ENCODE peak calls at places on chromosomes 4 and X, in seven cellular contexts. E is RWPE2; Y is left cardiac atrium; F is left kidney; J is germinal center; S is activated naive CD8-positive, alpha-beta T cell treated with anti-CD3 and anti-CD28 coated beads, Interleukin-2, amount 50 U/mL, for 24 hours; M is AG08395. O is an unnamed sample.

GRCh38 chrX:108034725-108035124 is 10.1 kb upstream of the VSIG1 start:
- DNase-seq in M (no peak), Y (no peak), S (no peak), J (no peak), F (no peak), E (no peak), O (no peak)

GRCh38 chr4:62549601-62550000 is 1349.5 kb downstream of the ADGRL3 start:
- DNase-seq in E (no peak), J (no peak), S (no peak), M (no peak), F (no peak), Y (no peak), O (no peak)

GRCh38 chr4:80201326-80202151 is 4.2 kb downstream of the PRDM8 start:
- DNase-seq in J (peak), F (peak), M (peak), S (peak), E (no peak), Y (peak), O (peak)

GRCh38 chr4:37762294-37763163 is 64.0 kb upstream of the PGM2 start:
- DNase-seq in F (peak), M (no peak), J (peak), E (no peak), S (no peak), Y (no peak), O (peak)

GRCh38 chrX:111145878-111146277 is 49.9 kb downstream of the PAK3 start:
- DNase-seq in J (no peak), M (no peak), S (no peak), Y (no peak), F (no peak), E (no peak), O (no peak)

GRCh38 chrX:12174358-12174757 is 36.1 kb downstream of the FRMPD4 start:
- DNase-seq in J (no peak), E (no peak), Y (no peak), S (no peak), M (no peak), F (no peak), O (no peak)

GRCh38 chrX:1093112-1093511 is 119.3 kb downstream of the CRLF2 start:
- DNase-seq in F (no peak), E (peak), J (no peak), M (no peak), Y (no peak), S (peak), O (peak)

GRCh38 chrX:63350979-63351616 is at the start of gene SPIN4:
- DNase-seq in Y (peak), M (peak), E (peak), S (peak), F (peak), J (peak), O (peak)

GRCh38 chrX:155871934-155872333 is 9.2 kb upstream of the VAMP7 start:
- DNase-seq in M (no peak), F (no peak), Y (no peak), S (no peak), J (no peak), E (no peak), O (no peak)

GRCh38 chr4:46992338-46992737 is 1.0 kb downstream of the GABRA4 start:
- DNase-seq in M (no peak), S (no peak), J (no peak), E (no peak), Y (no peak), F (peak), O (no peak)

GRCh38 chrX:76172325-76172887 is 456 bp upstream of the PBDC1 start:
- DNase-seq in J (no peak), S (no peak), E (no peak), F (no peak), Y (no peak), M (peak), O (no peak)

GRCh38 chr4:119244344-119244743 is 31.8 kb downstream of the USP53 start:
- DNase-seq in Y (no peak), J (no peak), M (no peak), S (no peak), F (no peak), E (no peak), O (no peak)

GRCh38 chr4:37795796-37796195 is 30.7 kb upstream of the PGM2 start:
- DNase-seq in Y (no peak), F (no peak), E (no peak), S (no peak), M (no peak), J (no peak), O (no peak)

O was measured in activated naive CD4-positive, alpha-beta T cell treated with Interleukin-2 at 50 U/mL for 16 hours.